ENCODE peak calls at places on chromosomes 3 and 15, in eight cellular contexts. One of them, this sample, is unnamed.

GRCh38 chr15:70269991-70270751 is 172.5 kb upstream of the TLE3 start:
- DNase-seq in HTR-8/SVneo: no peak
- DNase-seq in activated naive CD4-positive, alpha-beta T cell: no peak
- DNase-seq in AG08396: no peak
- DNase-seq in cardiac muscle cell: no peak
- DNase-seq in NCI-H2081: no peak
- DNase-seq in GM12891: no peak
- DNase-seq in activated naive CD8-positive, alpha-beta T cell treated with anti-CD3 and anti-CD28 coated beads, Interleukin-2, amount 50 U/mL, for 24 hours: no peak
- DNase-seq in this sample: no peak

GRCh38 chr3:195551381-195551978 is 8.4 kb upstream of the PPP1R2 start:
- DNase-seq in cardiac muscle cell: no peak
- DNase-seq in AG08396: no peak
- DNase-seq in activated naive CD8-positive, alpha-beta T cell treated with anti-CD3 and anti-CD28 coated beads, Interleukin-2, amount 50 U/mL, for 24 hours: no peak
- DNase-seq in activated naive CD4-positive, alpha-beta T cell: no peak
- DNase-seq in GM12891: no peak
- DNase-seq in NCI-H2081: no peak
- DNase-seq in HTR-8/SVneo: no peak
- DNase-seq in this sample: no peak

GRCh38 chr3:167228135-167228534 is 152.0 kb downstream of the ZBBX start:
- DNase-seq in GM12891: no peak
- DNase-seq in activated naive CD4-positive, alpha-beta T cell: no peak
- DNase-seq in activated naive CD8-positive, alpha-beta T cell treated with anti-CD3 and anti-CD28 coated beads, Interleukin-2, amount 50 U/mL, for 24 hours: no peak
- DNase-seq in cardiac muscle cell: no peak
- DNase-seq in AG08396: no peak
- DNase-seq in HTR-8/SVneo: no peak
- DNase-seq in NCI-H2081: no peak
- DNase-seq in this sample: peak; percentile 11

GRCh38 chr15:65184944-65185717 is at the start of gene CLPX:
- DNase-seq in NCI-H2081: peak; percentile 92
- DNase-seq in cardiac muscle cell: peak; percentile 94
- DNase-seq in activated naive CD4-positive, alpha-beta T cell: peak; percentile 66
- DNase-seq in HTR-8/SVneo: peak; percentile 95
- DNase-seq in AG08396: peak; percentile 94
- DNase-seq in activated naive CD8-positive, alpha-beta T cell treated with anti-CD3 and anti-CD28 coated beads, Interleukin-2, amount 50 U/mL, for 24 hours: peak; percentile 90
- DNase-seq in GM12891: peak; percentile 83
- DNase-seq in this sample: peak; percentile 81

GRCh38 chr3:64449026-64449425 is 223.8 kb upstream of the PRICKLE2 start:
- DNase-seq in HTR-8/SVneo: no peak
- DNase-seq in activated naive CD8-positive, alpha-beta T cell treated with anti-CD3 and anti-CD28 coated beads, Interleukin-2, amount 50 U/mL, for 24 hours: no peak
- DNase-seq in AG08396: no peak
- DNase-seq in cardiac muscle cell: no peak
- DNase-seq in NCI-H2081: no peak
- DNase-seq in GM12891: no peak
- DNase-seq in activated naive CD4-positive, alpha-beta T cell: no peak
- DNase-seq in this sample: no peak

GRCh38 chr3:59043391-59043790 is 6.4 kb downstream of the CFAP20DC start:
- DNase-seq in NCI-H2081: peak; percentile 53
- DNase-seq in HTR-8/SVneo: no peak
- DNase-seq in AG08396: no peak
- DNase-seq in activated naive CD8-positive, alpha-beta T cell treated with anti-CD3 and anti-CD28 coated beads, Interleukin-2, amount 50 U/mL, for 24 hours: no peak
- DNase-seq in activated naive CD4-positive, alpha-beta T cell: no peak
- DNase-seq in GM12891: no peak
- DNase-seq in cardiac muscle cell: no peak
- DNase-seq in this sample: no peak

GRCh38 chr15:92603743-92604470 is 51.7 kb downstream of the FAM174B start:
- DNase-seq in AG08396: no peak
- DNase-seq in HTR-8/SVneo: no peak
- DNase-seq in cardiac muscle cell: no peak
- DNase-seq in GM12891: no peak
- DNase-seq in activated naive CD8-positive, alpha-beta T cell treated with anti-CD3 and anti-CD28 coated beads, Interleukin-2, amount 50 U/mL, for 24 hours: no peak
- DNase-seq in NCI-H2081: no peak
- DNase-seq in activated naive CD4-positive, alpha-beta T cell: no peak
- DNase-seq in this sample: no peak

GRCh38 chr15:56225520-56225919 is 18.2 kb downstream of the RFX7 start:
- DNase-seq in AG08396: no peak
- DNase-seq in cardiac muscle cell: no peak
- DNase-seq in activated naive CD8-positive, alpha-beta T cell treated with anti-CD3 and anti-CD28 coated beads, Interleukin-2, amount 50 U/mL, for 24 hours: no peak
- DNase-seq in activated naive CD4-positive, alpha-beta T cell: no peak
- DNase-seq in GM12891: no peak
- DNase-seq in NCI-H2081: no peak
- DNase-seq in HTR-8/SVneo: no peak
- DNase-seq in this sample: no peak

GRCh38 chr3:136925425-136926190 is 32.2 kb upstream of the IL20RB start:
- DNase-seq in activated naive CD4-positive, alpha-beta T cell: no peak
- DNase-seq in cardiac muscle cell: no peak
- DNase-seq in HTR-8/SVneo: no peak
- DNase-seq in AG08396: no peak
- DNase-seq in GM12891: no peak
- DNase-seq in activated naive CD8-positive, alpha-beta T cell treated with anti-CD3 and anti-CD28 coated beads, Interleukin-2, amount 50 U/mL, for 24 hours: no peak
- DNase-seq in NCI-H2081: no peak
- DNase-seq in this sample: no peak

GRCh38 chr3:141945726-141946125 is 69.3 kb downstream of the ATP1B3 start:
- DNase-seq in activated naive CD8-positive, alpha-beta T cell treated with anti-CD3 and anti-CD28 coated beads, Interleukin-2, amount 50 U/mL, for 24 hours: no peak
- DNase-seq in GM12891: no peak
- DNase-seq in HTR-8/SVneo: no peak
- DNase-seq in cardiac muscle cell: no peak
- DNase-seq in NCI-H2081: no peak
- DNase-seq in AG08396: no peak
- DNase-seq in activated naive CD4-positive, alpha-beta T cell: no peak
- DNase-seq in this sample: no peak

GRCh38 chr3:72888546-72889309 is 882 bp downstream of the GXYLT2 start:
- DNase-seq in NCI-H2081: peak; percentile 43
- DNase-seq in activated naive CD4-positive, alpha-beta T cell: no peak
- DNase-seq in HTR-8/SVneo: no peak
- DNase-seq in GM12891: no peak
- DNase-seq in AG08396: no peak
- DNase-seq in cardiac muscle cell: peak; percentile 64
- DNase-seq in activated naive CD8-positive, alpha-beta T cell treated with anti-CD3 and anti-CD28 coated beads, Interleukin-2, amount 50 U/mL, for 24 hours: no peak
- DNase-seq in this sample: no peak

GRCh38 chr15:51982013-51982769 is 10.6 kb upstream of the LEO1 start:
- DNase-seq in NCI-H2081: peak; percentile 12
- DNase-seq in HTR-8/SVneo: peak; percentile 73
- DNase-seq in GM12891: peak; percentile 37
- DNase-seq in activated naive CD8-positive, alpha-beta T cell treated with anti-CD3 and anti-CD28 coated beads, Interleukin-2, amount 50 U/mL, for 24 hours: peak; percentile 40
- DNase-seq in cardiac muscle cell: peak; percentile 28
- DNase-seq in AG08396: peak; percentile 55
- DNase-seq in activated naive CD4-positive, alpha-beta T cell: no peak
- DNase-seq in this sample: peak; percentile 69

GRCh38 chr3:140715035-140715434 is 37.2 kb downstream of the TRIM42 start:
- DNase-seq in GM12891: no peak
- DNase-seq in activated naive CD4-positive, alpha-beta T cell: no peak
- DNase-seq in NCI-H2081: no peak
- DNase-seq in activated naive CD8-positive, alpha-beta T cell treated with anti-CD3 and anti-CD28 coated beads, Interleukin-2, amount 50 U/mL, for 24 hours: no peak
- DNase-seq in cardiac muscle cell: no peak
- DNase-seq in AG08396: no peak
- DNase-seq in HTR-8/SVneo: no peak
- DNase-seq in this sample: no peak

GRCh38 chr3:52123106-52123708 is 31.0 kb downstream of the POC1A start:
- DNase-seq in activated naive CD8-positive, alpha-beta T cell treated with anti-CD3 and anti-CD28 coated beads, Interleukin-2, amount 50 U/mL, for 24 hours: peak; percentile 77
- DNase-seq in GM12891: peak; percentile 84
- DNase-seq in NCI-H2081: peak; percentile 40
- DNase-seq in cardiac muscle cell: peak; percentile 80
- DNase-seq in activated naive CD4-positive, alpha-beta T cell: peak; percentile 32
- DNase-seq in AG08396: peak; percentile 88
- DNase-seq in HTR-8/SVneo: peak; percentile 84
- DNase-seq in this sample: no peak

GRCh38 chr15:66682865-66683264 is 19.2 kb upstream of the SMAD6 start:
- DNase-seq in NCI-H2081: no peak
- DNase-seq in GM12891: no peak
- DNase-seq in HTR-8/SVneo: no peak
- DNase-seq in activated naive CD8-positive, alpha-beta T cell treated with anti-CD3 and anti-CD28 coated beads, Interleukin-2, amount 50 U/mL, for 24 hours: no peak
- DNase-seq in activated naive CD4-positive, alpha-beta T cell: no peak
- DNase-seq in cardiac muscle cell: no peak
- DNase-seq in AG08396: no peak
- DNase-seq in this sample: peak; percentile 60

GRCh38 chr3:114770874-114771273 is 376.2 kb downstream of the ZBTB20 start:
- DNase-seq in activated naive CD4-positive, alpha-beta T cell: no peak
- DNase-seq in activated naive CD8-positive, alpha-beta T cell treated with anti-CD3 and anti-CD28 coated beads, Interleukin-2, amount 50 U/mL, for 24 hours: no peak
- DNase-seq in HTR-8/SVneo: no peak
- DNase-seq in GM12891: no peak
- DNase-seq in AG08396: no peak
- DNase-seq in NCI-H2081: no peak
- DNase-seq in cardiac muscle cell: no peak
- DNase-seq in this sample: no peak

GRCh38 chr15:52100807-52101206 is 11.8 kb downstream of the BCL2L10 start:
- DNase-seq in cardiac muscle cell: no peak
- DNase-seq in GM12891: no peak
- DNase-seq in activated naive CD8-positive, alpha-beta T cell treated with anti-CD3 and anti-CD28 coated beads, Interleukin-2, amount 50 U/mL, for 24 hours: no peak
- DNase-seq in NCI-H2081: no peak
- DNase-seq in HTR-8/SVneo: no peak
- DNase-seq in activated naive CD4-positive, alpha-beta T cell: no peak
- DNase-seq in AG08396: peak; percentile 59
- DNase-seq in this sample: peak; percentile 91

GRCh38 chr3:153111056-153111455 is 51.0 kb upstream of the RAP2B start:
- DNase-seq in HTR-8/SVneo: no peak
- DNase-seq in activated naive CD8-positive, alpha-beta T cell treated with anti-CD3 and anti-CD28 coated beads, Interleukin-2, amount 50 U/mL, for 24 hours: no peak
- DNase-seq in GM12891: no peak
- DNase-seq in NCI-H2081: no peak
- DNase-seq in AG08396: no peak
- DNase-seq in cardiac muscle cell: no peak
- DNase-seq in activated naive CD4-positive, alpha-beta T cell: no peak
- DNase-seq in this sample: no peak

GRCh38 chr3:154430014-154430413 is at the start of gene GPR149:
- DNase-seq in HTR-8/SVneo: no peak
- DNase-seq in activated naive CD4-positive, alpha-beta T cell: no peak
- DNase-seq in GM12891: no peak
- DNase-seq in cardiac muscle cell: peak; percentile 42
- DNase-seq in NCI-H2081: no peak
- DNase-seq in AG08396: no peak
- DNase-seq in activated naive CD8-positive, alpha-beta T cell treated with anti-CD3 and anti-CD28 coated beads, Interleukin-2, amount 50 U/mL, for 24 hours: no peak
- DNase-seq in this sample: no peak

GRCh38 chr3:128701342-128702212 is 24.4 kb upstream of the RAB7A start:
- DNase-seq in AG08396: peak; percentile 55
- DNase-seq in GM12891: no peak
- DNase-seq in activated naive CD8-positive, alpha-beta T cell treated with anti-CD3 and anti-CD28 coated beads, Interleukin-2, amount 50 U/mL, for 24 hours: no peak
- DNase-seq in NCI-H2081: peak; percentile 55
- DNase-seq in activated naive CD4-positive, alpha-beta T cell: no peak
- DNase-seq in cardiac muscle cell: no peak
- DNase-seq in HTR-8/SVneo: no peak
- DNase-seq in this sample: no peak

GRCh38 chr3:195033531-195034091 is 237.3 kb downstream of the XXYLT1 start:
- DNase-seq in AG08396: no peak
- DNase-seq in cardiac muscle cell: no peak
- DNase-seq in activated naive CD4-positive, alpha-beta T cell: no peak
- DNase-seq in GM12891: no peak
- DNase-seq in activated naive CD8-positive, alpha-beta T cell treated with anti-CD3 and anti-CD28 coated beads, Interleukin-2, amount 50 U/mL, for 24 hours: no peak
- DNase-seq in NCI-H2081: no peak
- DNase-seq in HTR-8/SVneo: no peak
- DNase-seq in this sample: no peak

GRCh38 chr3:79767194-79767952 is 425 bp downstream of the ROBO1 start:
- DNase-seq in HTR-8/SVneo: peak; percentile 32
- DNase-seq in activated naive CD8-positive, alpha-beta T cell treated with anti-CD3 and anti-CD28 coated beads, Interleukin-2, amount 50 U/mL, for 24 hours: no peak
- DNase-seq in GM12891: no peak
- DNase-seq in AG08396: no peak
- DNase-seq in NCI-H2081: no peak
- DNase-seq in cardiac muscle cell: peak; percentile 32
- DNase-seq in activated naive CD4-positive, alpha-beta T cell: no peak
- DNase-seq in this sample: no peak

GRCh38 chr3:9778518-9779129 is 8.9 kb upstream of the CAMK1 start:
- DNase-seq in AG08396: no peak
- DNase-seq in cardiac muscle cell: no peak
- DNase-seq in HTR-8/SVneo: no peak
- DNase-seq in activated naive CD4-positive, alpha-beta T cell: no peak
- DNase-seq in activated naive CD8-positive, alpha-beta T cell treated with anti-CD3 and anti-CD28 coated beads, Interleukin-2, amount 50 U/mL, for 24 hours: no peak
- DNase-seq in GM12891: no peak
- DNase-seq in NCI-H2081: no peak
- DNase-seq in this sample: peak; percentile 28

GRCh38 chr3:126389112-126389791 is 5.5 kb upstream of the CFAP100 start:
- DNase-seq in AG08396: peak; percentile 92
- DNase-seq in cardiac muscle cell: peak; percentile 92
- DNase-seq in NCI-H2081: peak; percentile 85
- DNase-seq in GM12891: peak; percentile 73
- DNase-seq in activated naive CD4-positive, alpha-beta T cell: no peak
- DNase-seq in activated naive CD8-positive, alpha-beta T cell treated with anti-CD3 and anti-CD28 coated beads, Interleukin-2, amount 50 U/mL, for 24 hours: peak; percentile 57
- DNase-seq in HTR-8/SVneo: peak; percentile 72
- DNase-seq in this sample: peak; percentile 50

GRCh38 chr3:114213669-114214541 is 23.5 kb downstream of the ZNF80 start:
- DNase-seq in activated naive CD4-positive, alpha-beta T cell: peak; percentile 29
- DNase-seq in activated naive CD8-positive, alpha-beta T cell treated with anti-CD3 and anti-CD28 coated beads, Interleukin-2, amount 50 U/mL, for 24 hours: peak; percentile 76
- DNase-seq in AG08396: peak; percentile 71
- DNase-seq in NCI-H2081: no peak
- DNase-seq in GM12891: no peak
- DNase-seq in cardiac muscle cell: peak; percentile 5
- DNase-seq in HTR-8/SVneo: peak; percentile 34
- DNase-seq in this sample: peak; percentile 80